ENCODE peak calls at places on chromosome 13, in seven cellular contexts. P is Calu3, V is AG04449, F is Caco-2, U is GM06990, H is left ventricle myocardium inferior, W is IMR-90. R is an unnamed sample.

GRCh38 chr13:94997126-94997525 is 284.8 kb upstream of the SOX21 start:
- DNase-seq in F (no peak), H (no peak), P (no peak), U (no peak), V (no peak), W (no peak), R (no peak)

GRCh38 chr13:73782781-73783180 is 351.4 kb downstream of the KLF12 start:
- DNase-seq in U (no peak), F (no peak), P (no peak), H (no peak), V (no peak), W (peak; percentile 78), R (no peak)

GRCh38 chr13:72737033-72737432 is 9.3 kb downstream of the BORA start:
- DNase-seq in F (no peak), P (no peak), W (no peak), H (no peak), V (no peak), U (no peak), R (no peak)

GRCh38 chr13:113786262-113786841 is 27.3 kb downstream of the TMEM255B start:
- DNase-seq in P (no peak), F (no peak), U (no peak), V (no peak), W (peak; percentile 76), H (no peak), R (no peak)

GRCh38 chr13:28327761-28328607 is 166.9 kb downstream of the FLT1 start:
- DNase-seq in F (no peak), P (no peak), W (peak; percentile 50), H (no peak), U (no peak), V (no peak), R (no peak)

GRCh38 chr13:37476874-37477273 is 121.7 kb downstream of the POSTN start:
- DNase-seq in U (no peak), W (peak; percentile 83), P (no peak), F (no peak), V (no peak), H (peak; percentile 14), R (no peak)

GRCh38 chr13:83350569-83350968 is 531.7 kb downstream of the SLITRK1 start:
- DNase-seq in V (no peak), F (no peak), H (no peak), W (peak; percentile 61), P (no peak), U (no peak), R (no peak)

GRCh38 chr13:21075303-21076264 is 14.2 kb upstream of the LATS2 start:
- DNase-seq in W (no peak), F (no peak), U (peak; percentile 36), V (no peak), P (peak; percentile 29), H (peak; percentile 53), R (peak; percentile 69)

GRCh38 chr13:83950284-83950683 is 68.0 kb upstream of the SLITRK1 start:
- DNase-seq in W (no peak), F (no peak), H (no peak), P (no peak), U (no peak), V (no peak), R (no peak)

GRCh38 chr13:106381083-106381482 is 154.4 kb downstream of the EFNB2 start:
- DNase-seq in V (no peak), U (no peak), F (peak; percentile 76), H (no peak), W (peak; percentile 65), P (no peak), R (no peak)

GRCh38 chr13:100608906-100609305 is 20.3 kb upstream of the GGACT start:
- DNase-seq in W (no peak), H (no peak), U (peak; percentile 35), P (no peak), F (no peak), V (no peak), R (peak; percentile 78)

GRCh38 chr13:35266412-35266811 is 210.1 kb downstream of the MAB21L1 start:
- DNase-seq in W (no peak), P (no peak), H (no peak), V (no peak), F (no peak), U (no peak), R (no peak)

GRCh38 chr13:61486496-61486895 is 70.8 kb upstream of the PCDH20 start:
- DNase-seq in V (no peak), W (no peak), F (no peak), P (no peak), H (no peak), U (no peak), R (no peak)

GRCh38 chr13:74596691-74597090 is 462.5 kb upstream of the KLF12 start:
- DNase-seq in U (no peak), P (no peak), V (no peak), H (no peak), W (no peak), F (no peak), R (no peak)

GRCh38 chr13:106521101-106521799 is 14.2 kb downstream of the EFNB2 start:
- DNase-seq in W (no peak), F (no peak), H (no peak), V (no peak), U (no peak), P (no peak), R (no peak)

DNA sequence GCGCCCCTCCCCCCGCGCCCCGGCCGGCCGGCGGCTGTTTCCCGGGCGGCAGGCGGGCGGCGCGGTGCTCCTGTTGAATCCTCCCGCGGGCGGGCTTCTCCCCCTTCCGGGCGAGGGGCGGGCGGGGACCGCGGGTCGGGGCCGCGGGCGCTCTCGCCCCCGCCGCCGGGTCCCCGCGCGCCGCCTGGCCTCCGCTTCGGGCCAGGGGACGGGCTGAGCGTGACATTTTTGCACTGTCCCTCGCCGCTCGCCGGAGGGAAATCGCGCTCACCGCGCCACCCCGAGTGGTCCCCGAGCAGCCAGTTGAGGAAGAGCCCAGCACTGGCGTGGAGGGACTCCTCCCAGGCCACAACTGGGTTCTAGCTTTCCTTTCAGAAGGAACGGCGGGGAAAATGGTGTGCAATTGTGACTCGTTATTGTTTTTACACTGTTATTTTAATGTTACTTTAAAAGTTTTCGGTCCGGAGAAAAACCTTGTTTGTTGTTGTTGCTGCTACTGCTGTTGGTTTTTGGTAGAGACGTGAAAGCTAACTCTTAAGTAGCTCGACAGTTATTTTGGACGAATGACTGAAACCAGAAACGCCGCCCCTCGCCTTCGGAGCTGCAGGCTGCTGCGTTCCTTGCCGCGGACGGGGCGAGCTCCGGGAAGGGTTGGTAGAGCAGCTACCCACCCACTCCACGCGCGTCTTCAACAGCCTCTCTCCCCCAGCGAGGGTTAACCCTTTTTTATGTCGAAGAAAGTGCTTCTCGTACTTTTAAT is 942 bp downstream of the PDS5B start:
- DNase-seq in P (peak; percentile 53), V (no peak), U (peak; percentile 77), F (peak; percentile 78), W (peak; percentile 62), H (peak; percentile 75), R (peak; percentile 78)
- TF ChIP-seq CTCF in P (no peak), V (no peak), U (no peak), F (no peak), W (no peak), H (no peak), R (peak; percentile 21)

GRCh38 chr13:44906230-44906629 is 83.0 kb downstream of the NUFIP1 start:
- DNase-seq in P (no peak), U (no peak), W (no peak), F (no peak), H (no peak), V (no peak), R (no peak)

GRCh38 chr13:44908266-44908665 is 81.0 kb downstream of the NUFIP1 start:
- DNase-seq in V (no peak), W (no peak), H (no peak), F (no peak), U (no peak), P (no peak), R (no peak)

GRCh38 chr13:44904982-44905381 is 84.3 kb downstream of the NUFIP1 start:
- DNase-seq in W (peak; percentile 97), F (peak; percentile 30), H (peak; percentile 40), V (peak; percentile 83), P (no peak), U (no peak), R (no peak)

GRCh38 chr13:44908712-44909111 is 80.6 kb downstream of the NUFIP1 start:
- DNase-seq in H (no peak), F (no peak), P (no peak), U (no peak), W (no peak), V (no peak), R (no peak)

DNA sequence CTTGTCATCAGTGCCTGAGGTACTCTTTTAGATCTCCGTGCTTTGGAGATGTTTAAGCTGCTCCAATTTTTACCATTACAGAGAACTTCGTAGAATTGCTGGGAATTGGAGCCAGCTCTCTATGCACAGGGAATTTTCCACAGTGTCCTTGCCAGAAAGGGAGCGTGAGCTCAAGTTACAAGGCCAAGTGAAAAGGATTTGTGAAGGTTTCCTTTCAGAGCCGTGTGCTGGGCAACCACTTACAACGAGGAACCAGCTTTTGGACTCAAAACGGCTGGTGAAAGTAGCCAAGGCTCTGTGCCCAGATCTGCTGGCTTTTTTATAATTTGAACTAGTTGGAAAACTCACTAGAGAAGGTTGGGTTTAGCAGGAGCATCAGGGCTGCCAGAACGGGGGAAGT is 82.5 kb downstream of the NUFIP1 start:
- DNase-seq in U (no peak), F (no peak), V (no peak), H (no peak), P (no peak), W (peak; percentile 71), R (no peak)
- TF ChIP-seq CTCF in U (no peak), F (no peak), V (no peak), H (no peak), P (no peak), W (no peak), R (no peak)

GRCh38 chr13:53201454-53202225 is 173.0 kb downstream of the OLFM4 start:
- DNase-seq in H (peak; percentile 14), F (no peak), W (no peak), U (peak; percentile 1), P (no peak), V (no peak), R (no peak)
- TF ChIP-seq CTCF in H (peak; percentile 20), F (no peak), W (no peak), U (no peak), P (no peak), V (peak; percentile 29), R (no peak)

GRCh38 chr13:110713981-110714797 is 689 bp downstream of the ING1 start:
- DNase-seq in P (no peak), V (no peak), H (peak; percentile 49), F (peak; percentile 51), W (peak; percentile 32), U (peak; percentile 80), R (peak; percentile 69)
- TF ChIP-seq CTCF in P (no peak), V (no peak), H (no peak), F (peak; percentile 28), W (no peak), U (peak; percentile 38), R (peak; percentile 13)

DNA sequence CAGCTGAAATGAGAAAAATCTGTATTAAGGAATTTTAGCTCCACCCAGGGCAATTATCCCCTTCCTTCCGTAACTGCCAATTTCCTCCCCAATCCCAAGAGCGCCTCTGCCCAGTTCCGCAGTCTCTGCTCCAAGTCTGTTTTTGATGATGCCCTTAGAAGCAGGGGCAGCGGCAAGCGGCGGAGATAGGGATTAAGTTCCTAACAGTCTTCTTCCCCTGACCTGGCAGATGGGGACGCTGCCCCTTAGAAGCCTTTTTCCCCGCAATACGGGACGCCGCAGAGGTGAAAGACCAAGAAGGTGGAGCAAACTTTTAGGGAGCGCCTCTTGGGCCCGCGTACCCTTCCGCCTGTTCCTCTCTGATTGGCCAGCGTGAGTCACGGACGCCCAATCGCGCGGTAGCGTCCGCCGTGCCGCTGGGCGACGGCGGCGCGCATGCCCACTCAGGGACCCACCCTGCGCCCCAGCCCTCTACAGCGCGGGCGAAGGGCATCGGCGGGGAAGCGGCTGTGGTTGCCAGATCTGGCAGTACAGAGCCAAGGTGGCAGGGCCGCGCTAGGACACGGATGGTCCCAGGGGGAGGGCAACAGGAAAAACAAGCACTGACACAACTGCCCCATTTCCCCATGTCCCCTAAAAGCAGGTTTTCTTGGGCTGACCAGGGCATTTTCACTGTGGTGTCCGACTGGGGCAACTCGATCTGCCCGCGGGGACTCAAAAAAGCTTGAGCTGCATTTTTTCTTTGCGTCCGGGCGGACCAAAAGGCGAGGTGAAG is 825 bp upstream of the TDRD3 start:
- DNase-seq in F (peak; percentile 91), U (peak; percentile 97), P (peak; percentile 68), W (peak; percentile 87), H (peak; percentile 93), V (peak; percentile 33), R (peak; percentile 93)
- TF ChIP-seq CTCF in F (peak; percentile 9), U (no peak), P (no peak), W (no peak), H (no peak), V (no peak), R (no peak)